ENCODE peak calls at places on chromosomes 6 and 20, in seven cellular contexts. D is neural progenitor cell, U is GM23338, C is MM.1S, E is PC-3, H is hepatocyte, L is HCT116. J is an unnamed sample.

GRCh38 chr6:47047479-47048411 is 5.6 kb upstream of the ADGRF1 start:
- DNase-seq in D (peak; percentile 78), U (peak; percentile 92), C (peak; percentile 77), E (peak; percentile 97), H (peak; percentile 88), L (peak; percentile 89), J (peak; percentile 72)

GRCh38 chr6:13711384-13711725 is 280 bp downstream of the RANBP9 start:
- DNase-seq in D (no peak), U (no peak), C (no peak), E (no peak), H (no peak), L (no peak), J (no peak)

GRCh38 chr20:20956586-20956985 is 149.6 kb downstream of the LINC00237 start:
- DNase-seq in D (peak; percentile 40), U (no peak), C (no peak), E (no peak), H (no peak), L (no peak), J (no peak)

GRCh38 chr6:155272353-155273222 is 8.8 kb downstream of the CLDN20 start:
- DNase-seq in D (no peak), U (no peak), C (no peak), E (no peak), H (peak; percentile 29), L (no peak), J (peak; percentile 34)

GRCh38 chr6:53837875-53838806 is 43.3 kb downstream of the LRRC1 start:
- DNase-seq in D (peak; percentile 74), U (no peak), C (no peak), E (no peak), H (no peak), L (no peak), J (no peak)

GRCh38 chr6:146189131-146189530 is 160.3 kb downstream of the GRM1 start:
- DNase-seq in D (no peak), U (no peak), C (no peak), E (no peak), H (no peak), L (no peak), J (no peak)

GRCh38 chr20:9287062-9287461 is 218.2 kb downstream of the PLCB4 start:
- DNase-seq in D (no peak), U (no peak), C (no peak), E (no peak), H (no peak), L (no peak), J (no peak)

GRCh38 chr6:144482142-144482541 is 197.0 kb downstream of the UTRN start:
- DNase-seq in D (peak; percentile 70), U (peak; percentile 89), C (peak; percentile 58), E (peak; percentile 81), H (peak; percentile 85), L (peak; percentile 60), J (peak; percentile 92)

GRCh38 chr20:14582855-14583254 is 245.4 kb upstream of the FLRT3 start:
- DNase-seq in D (no peak), U (no peak), C (no peak), E (peak; percentile 67), H (no peak), L (no peak), J (peak; percentile 34)

GRCh38 chr6:132749111-132749510 is 8.6 kb downstream of the VNN2 start:
- DNase-seq in D (no peak), U (no peak), C (no peak), E (no peak), H (no peak), L (no peak), J (peak; percentile 36)

GRCh38 chr6:63802606-63803206 is 167.1 kb downstream of the PHF3 start:
- DNase-seq in D (no peak), U (peak; percentile 16), C (peak; percentile 16), E (peak; percentile 51), H (no peak), L (no peak), J (peak; percentile 60)

GRCh38 chr20:2741463-2741862 is 48.9 kb downstream of the EBF4 start:
- DNase-seq in D (no peak), U (no peak), C (no peak), E (peak; percentile 16), H (no peak), L (no peak), J (no peak)

GRCh38 chr20:6746901-6747609 is 20.4 kb upstream of the BMP2 start:
- DNase-seq in D (no peak), U (peak; percentile 33), C (no peak), E (peak; percentile 51), H (no peak), L (no peak), J (no peak)

GRCh38 chr20:62675156-62675871 is 33.0 kb downstream of the SLCO4A1 start:
- DNase-seq in D (no peak), U (no peak), C (no peak), E (peak; percentile 36), H (no peak), L (no peak), J (peak; percentile 54)

GRCh38 chr20:60804240-60804917 is 447.7 kb upstream of the CDH4 start:
- DNase-seq in D (no peak), U (peak; percentile 47), C (no peak), E (no peak), H (no peak), L (no peak), J (no peak)

GRCh38 chr20:62238569-62239277 is 402 bp downstream of the OSBPL2 start:
- DNase-seq in D (peak; percentile 41), U (peak; percentile 61), C (no peak), E (peak; percentile 31), H (peak; percentile 45), L (no peak), J (peak; percentile 53)

GRCh38 chr20:12788936-12789335 is 219.8 kb upstream of the SPTLC3 start:
- DNase-seq in D (no peak), U (no peak), C (no peak), E (no peak), H (no peak), L (no peak), J (no peak)

GRCh38 chr6:142713959-142714358 is 231.0 kb downstream of the HIVEP2 start:
- DNase-seq in D (no peak), U (no peak), C (no peak), E (no peak), H (no peak), L (no peak), J (no peak)

GRCh38 chr20:17611290-17611539 is 41.3 kb downstream of the DSTN start:
- DNase-seq in D (no peak), U (no peak), C (no peak), E (no peak), H (no peak), L (no peak), J (no peak)

DNA sequence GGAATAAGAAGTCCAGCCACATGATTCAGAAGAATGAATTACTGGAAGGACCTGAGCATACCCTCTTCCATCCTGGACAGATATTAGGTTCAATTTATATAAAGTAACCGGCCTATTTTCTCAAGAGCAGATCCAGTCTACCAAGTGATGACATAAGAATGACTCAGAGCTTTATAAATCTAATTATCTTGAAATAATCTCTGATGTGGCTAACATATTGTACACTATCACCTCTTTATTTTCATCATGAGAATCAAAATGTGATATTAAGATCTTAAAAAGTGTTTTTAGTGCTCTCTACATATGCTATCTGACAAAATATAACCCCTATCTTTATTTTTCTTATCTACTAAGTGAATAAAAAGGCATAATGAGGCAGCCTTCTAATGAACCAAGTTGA is 45.0 kb downstream of the COL9A1 start:
- DNase-seq in D (no peak), U (no peak), C (no peak), E (peak; percentile 16), H (no peak), L (no peak), J (no peak)
- H3K79me2 ChIP-seq in D (no peaks in the 10 kb centered on the region), U (no peaks in the 10 kb centered on the region), C (no peaks in the 10 kb centered on the region), E (no peaks in the 10 kb centered on the region), H (no peaks in the 10 kb centered on the region), L (no peaks in the 10 kb centered on the region), J (no peaks in the 10 kb centered on the region)

GRCh38 chr6:100461920-100462295 is 2.8 kb downstream of the SIM1 start:
- DNase-seq in D (no peak), U (no peak), C (peak; percentile 29), E (no peak), H (no peak), L (no peak), J (peak; percentile 51)

GRCh38 chr6:100462396-100462795 is 2.3 kb downstream of the SIM1 start:
- DNase-seq in D (no peak), U (no peak), C (no peak), E (no peak), H (no peak), L (no peak), J (peak; percentile 16)

GRCh38 chr6:100460650-100461204 is 4.0 kb downstream of the SIM1 start:
- DNase-seq in D (peak; percentile 71), U (peak; percentile 81), C (no peak), E (no peak), H (no peak), L (no peak), J (peak; percentile 63)

GRCh38 chr6:100462990-100463684 is 1.6 kb downstream of the SIM1 start:
- DNase-seq in D (no peak), U (peak; percentile 30), C (no peak), E (no peak), H (no peak), L (no peak), J (no peak)

DNA sequence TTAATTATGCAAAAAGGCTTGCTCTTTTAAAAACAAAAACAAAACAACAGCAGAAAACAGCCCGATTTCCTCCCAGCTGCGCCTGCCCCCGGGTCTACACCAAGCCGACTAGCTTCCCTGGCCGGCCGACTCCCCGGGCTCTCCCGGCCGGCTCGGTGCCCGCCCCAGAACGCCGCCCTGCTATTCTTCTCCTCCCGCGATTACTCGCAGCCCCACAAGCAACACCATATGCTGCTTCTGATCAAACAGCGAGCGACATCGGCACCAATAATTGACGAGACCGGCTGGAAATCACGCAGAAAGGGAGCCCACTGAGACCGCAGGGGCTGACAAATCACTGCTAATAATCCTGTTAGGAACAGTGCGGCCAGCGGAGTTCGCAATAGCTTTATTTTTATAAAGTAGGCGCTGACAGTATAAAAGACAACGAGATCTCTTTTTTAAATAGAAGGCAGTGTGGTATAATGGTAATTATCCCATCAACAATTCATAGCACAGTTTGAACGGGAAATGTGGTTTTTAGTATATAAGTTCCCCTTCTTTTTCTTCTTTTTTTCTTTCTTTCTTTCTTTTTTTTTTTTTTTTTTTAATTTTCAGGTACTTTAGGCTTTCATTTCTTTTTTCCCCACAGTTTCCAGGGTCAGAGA is 3.3 kb downstream of the SIM1 start:
- DNase-seq in D (peak; percentile 75), U (peak; percentile 74), C (no peak), E (no peak), H (no peak), L (no peak), J (peak; percentile 86)
- TF ChIP-seq EZH2 in D (peak; percentile 92), U (peak; percentile 96), C (no peak), E (no peak), H (peak; percentile 89), L (no peak), J (no peak)

DNA sequence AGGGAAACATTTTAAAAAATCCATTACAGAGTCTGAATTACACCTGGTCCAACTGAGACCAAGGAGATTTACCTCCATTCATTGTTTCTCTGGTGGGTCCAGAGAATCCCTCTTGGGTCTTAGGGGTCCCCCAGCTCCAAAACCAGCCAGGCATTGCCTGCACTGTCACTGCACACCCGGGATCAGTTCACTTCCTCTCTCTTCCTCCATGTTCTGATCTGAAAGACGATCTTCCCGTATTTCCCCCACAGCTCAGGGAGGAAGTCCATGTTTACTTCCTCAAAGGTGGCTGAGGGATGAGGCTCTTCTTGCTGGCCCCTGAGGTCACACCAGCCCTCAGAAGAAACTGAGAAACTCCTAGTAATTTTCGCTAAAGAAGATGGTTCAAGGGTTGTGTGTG is 159.7 kb downstream of the BMP7 start:
- DNase-seq in D (no peak), U (no peak), C (no peak), E (no peak), H (no peak), L (no peak), J (no peak)
- TF ChIP-seq EZH2phosphoT487 in D (no peak), U (no peak), C (no peak), E (no peak), H (no peak), L (no peak), J (no peak)

GRCh38 chr6:138662474-138662873 is 111.1 kb upstream of the CCDC28A start:
- DNase-seq in D (no peak), U (no peak), C (no peak), E (peak; percentile 87), H (no peak), L (no peak), J (peak; percentile 62)
- H3K79me2 ChIP-seq in D (peaks cover 34% of the 10 kb centered on the region), U (peaks cover 54% of the 10 kb centered on the region), C (no peaks in the 10 kb centered on the region), E (peaks cover 36% of the 10 kb centered on the region), H (peaks cover 17% of the 10 kb centered on the region), L (peaks cover 2% of the 10 kb centered on the region), J (peaks cover 7% of the 10 kb centered on the region)

J was measured in GM23248.